ENCODE peak calls at places on chromosomes 13 and 19, in five cellular contexts. One of them, this sample, is unnamed.
A peak's percentile ranks its signal among the peaks of the same experiment; 100 is the strongest.

GRCh38 chr13:88895261-88895941 is 1224.2 kb downstream of the SLITRK5 start:
- DNase-seq in endothelial cell of umbilical vein: no peak
- DNase-seq in A549: no peak
- DNase-seq in K562: no peak
- DNase-seq in right lobe of liver: no peak
- DNase-seq in this sample: no peak

GRCh38 chr19:14369399-14370168 is 11.7 kb upstream of the ADGRE5 start:
- DNase-seq in endothelial cell of umbilical vein: no peak
- DNase-seq in A549: no peak
- DNase-seq in K562: peak; percentile 30
- DNase-seq in right lobe of liver: no peak
- DNase-seq in this sample: no peak

GRCh38 chr19:14073925-14074838 is 1.6 kb downstream of the MISP3 start:
- DNase-seq in endothelial cell of umbilical vein: peak; percentile 26
- DNase-seq in A549: no peak
- DNase-seq in K562: peak; percentile 61
- DNase-seq in right lobe of liver: no peak
- DNase-seq in this sample: peak; percentile 36

GRCh38 chr19:6822311-6822670 is 49.8 kb downstream of the VAV1 start:
- DNase-seq in endothelial cell of umbilical vein: no peak
- DNase-seq in A549: no peak
- DNase-seq in K562: no peak
- DNase-seq in right lobe of liver: no peak
- DNase-seq in this sample: no peak

GRCh38 chr19:10270180-10270615 is 722 bp upstream of the ICAM1 start:
- DNase-seq in endothelial cell of umbilical vein: no peak
- DNase-seq in A549: no peak
- DNase-seq in K562: peak; percentile 48
- DNase-seq in right lobe of liver: peak; percentile 89
- DNase-seq in this sample: peak; percentile 87

GRCh38 chr19:56987184-56987583 is 132.6 kb upstream of the USP29 start:
- DNase-seq in endothelial cell of umbilical vein: no peak
- DNase-seq in A549: no peak
- DNase-seq in K562: no peak
- DNase-seq in right lobe of liver: no peak
- DNase-seq in this sample: no peak

GRCh38 chr19:1094655-1094977 is 559 bp downstream of the POLR2E start:
- DNase-seq in endothelial cell of umbilical vein: no peak
- DNase-seq in A549: no peak
- DNase-seq in K562: no peak
- DNase-seq in right lobe of liver: peak; percentile 34
- DNase-seq in this sample: no peak

GRCh38 chr13:33186851-33187250 is 98.7 kb downstream of the STARD13 start:
- DNase-seq in endothelial cell of umbilical vein: peak; percentile 89
- DNase-seq in A549: no peak
- DNase-seq in K562: no peak
- DNase-seq in right lobe of liver: no peak
- DNase-seq in this sample: no peak

GRCh38 chr13:26300140-26300539 is 46.2 kb downstream of the CDK8 start:
- DNase-seq in endothelial cell of umbilical vein: peak; percentile 15
- DNase-seq in A549: peak; percentile 7
- DNase-seq in K562: peak; percentile 6
- DNase-seq in right lobe of liver: no peak
- DNase-seq in this sample: no peak

GRCh38 chr19:35902870-35903475 is 644 bp downstream of the HCST start:
- DNase-seq in endothelial cell of umbilical vein: no peak
- DNase-seq in A549: no peak
- DNase-seq in K562: no peak
- DNase-seq in right lobe of liver: no peak
- DNase-seq in this sample: no peak

GRCh38 chr19:35904312-35905068 is 2.2 kb downstream of the HCST start:
- DNase-seq in endothelial cell of umbilical vein: no peak
- DNase-seq in A549: no peak
- DNase-seq in K562: no peak
- DNase-seq in right lobe of liver: no peak
- DNase-seq in this sample: no peak

GRCh38 chr19:35901854-35902661 is at the start of gene HCST:
- DNase-seq in endothelial cell of umbilical vein: no peak
- DNase-seq in A549: no peak
- DNase-seq in K562: no peak
- DNase-seq in right lobe of liver: no peak
- DNase-seq in this sample: peak; percentile 39

GRCh38 chr19:35905178-35905727 is 2.8 kb downstream of the TYROBP start:
- DNase-seq in endothelial cell of umbilical vein: no peak
- DNase-seq in A549: no peak
- DNase-seq in K562: no peak
- DNase-seq in right lobe of liver: no peak
- DNase-seq in this sample: no peak

GRCh38 chr19:35903550-35904179 is 1.3 kb downstream of the HCST start:
- DNase-seq in endothelial cell of umbilical vein: no peak
- DNase-seq in A549: peak; percentile 68
- DNase-seq in K562: peak; percentile 80
- DNase-seq in right lobe of liver: peak; percentile 82
- DNase-seq in this sample: peak; percentile 92
- TF ChIP-seq POLR2A in endothelial cell of umbilical vein: no peak
- TF ChIP-seq POLR2A in A549: peak; percentile 45
- TF ChIP-seq POLR2A in K562: peak; percentile 47
- TF ChIP-seq POLR2A in right lobe of liver: peak; percentile 51
- TF ChIP-seq POLR2A in this sample: no peak

DNA sequence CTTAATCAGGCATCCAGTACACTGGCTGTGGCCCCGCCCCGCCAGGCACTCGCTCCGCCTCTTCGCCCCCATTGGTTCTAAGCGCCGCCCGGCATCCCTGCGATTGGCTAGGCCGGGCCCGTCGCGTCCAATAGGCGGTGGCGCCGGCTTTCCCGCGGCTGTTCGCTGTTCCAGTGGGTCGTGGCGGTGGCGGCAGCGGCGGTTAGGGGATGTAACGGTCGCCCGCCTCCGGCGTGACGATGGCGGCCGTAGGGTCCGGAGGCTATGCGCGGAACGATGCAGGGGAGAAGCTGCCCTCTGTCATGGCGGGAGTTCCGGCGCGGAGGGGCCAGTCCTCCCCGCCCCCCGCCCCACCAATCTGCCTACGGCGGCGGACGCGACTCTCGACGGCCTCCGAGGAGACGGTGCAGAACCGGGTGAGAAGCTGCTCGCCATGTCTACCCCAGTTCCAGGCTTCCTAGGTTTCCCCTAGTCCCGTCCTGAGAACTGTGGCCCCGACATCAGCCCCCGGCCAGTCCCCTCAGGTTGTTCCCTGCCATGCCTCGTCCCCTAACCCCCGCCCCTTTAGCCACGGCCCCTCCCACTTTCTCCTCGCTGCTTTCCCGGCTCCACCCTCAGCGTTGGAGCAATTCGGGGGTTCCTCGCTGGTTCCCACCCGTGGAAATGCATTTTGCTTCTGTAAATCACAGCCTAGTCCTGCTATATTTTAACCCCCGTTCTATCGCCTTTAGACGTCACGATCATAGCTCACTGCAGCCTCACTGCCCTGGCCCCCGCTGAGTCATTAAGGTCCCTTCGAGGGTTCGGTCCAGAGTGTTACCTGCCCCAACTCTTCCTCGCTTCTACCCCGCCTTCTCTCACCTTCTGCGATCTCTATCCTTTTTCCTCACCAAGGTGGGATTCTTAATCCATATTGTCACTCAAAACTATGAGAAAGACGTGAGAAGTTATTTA is at the start of gene WDR62:
- DNase-seq in endothelial cell of umbilical vein: no peak
- DNase-seq in A549: peak; percentile 98
- DNase-seq in K562: peak; percentile 99
- DNase-seq in right lobe of liver: peak; percentile 96
- DNase-seq in this sample: peak; percentile 97
- H3K4me1 ChIP-seq in endothelial cell of umbilical vein: peaks cover 16% of the 10 kb centered on the region
- H3K4me1 ChIP-seq in A549: peaks cover 22% of the 10 kb centered on the region
- H3K4me1 ChIP-seq in K562: peaks cover 26% of the 10 kb centered on the region
- H3K4me1 ChIP-seq in right lobe of liver: no peaks in the 10 kb centered on the region
- H3K4me1 ChIP-seq in this sample: peaks cover 18% of the 10 kb centered on the region

GRCh38 chr13:76808927-76809326 is 77.3 kb downstream of the KCTD12 start:
- DNase-seq in endothelial cell of umbilical vein: peak; percentile 92
- DNase-seq in A549: no peak
- DNase-seq in K562: no peak
- DNase-seq in right lobe of liver: no peak
- DNase-seq in this sample: no peak
- TF ChIP-seq POLR2A in endothelial cell of umbilical vein: no peak
- TF ChIP-seq POLR2A in A549: no peak
- TF ChIP-seq POLR2A in K562: no peak
- TF ChIP-seq POLR2A in right lobe of liver: no peak
- TF ChIP-seq POLR2A in this sample: no peak

GRCh38 chr13:21037656-21038055 is 23.7 kb downstream of the LATS2 start:
- DNase-seq in endothelial cell of umbilical vein: no peak
- DNase-seq in A549: no peak
- DNase-seq in K562: no peak
- DNase-seq in right lobe of liver: no peak
- DNase-seq in this sample: no peak
- H3K4me1 ChIP-seq in endothelial cell of umbilical vein: peaks cover 85% of the 10 kb centered on the region
- H3K4me1 ChIP-seq in A549: peaks cover 24% of the 10 kb centered on the region
- H3K4me1 ChIP-seq in K562: peaks cover 3% of the 10 kb centered on the region
- H3K4me1 ChIP-seq in right lobe of liver: no peaks in the 10 kb centered on the region
- H3K4me1 ChIP-seq in this sample: peaks cover 84% of the 10 kb centered on the region

GRCh38 chr13:46170687-46171086 is 11.3 kb downstream of the LCP1 start:
- DNase-seq in endothelial cell of umbilical vein: no peak
- DNase-seq in A549: no peak
- DNase-seq in K562: no peak
- DNase-seq in right lobe of liver: no peak
- DNase-seq in this sample: no peak

GRCh38 chr13:46171739-46172138 is 10.2 kb downstream of the LCP1 start:
- DNase-seq in endothelial cell of umbilical vein: no peak
- DNase-seq in A549: no peak
- DNase-seq in K562: no peak
- DNase-seq in right lobe of liver: no peak
- DNase-seq in this sample: no peak

GRCh38 chr13:46170268-46170667 is 11.7 kb downstream of the LCP1 start:
- DNase-seq in endothelial cell of umbilical vein: no peak
- DNase-seq in A549: no peak
- DNase-seq in K562: no peak
- DNase-seq in right lobe of liver: no peak
- DNase-seq in this sample: no peak

GRCh38 chr13:46172531-46172991 is 9.4 kb downstream of the LCP1 start:
- DNase-seq in endothelial cell of umbilical vein: no peak
- DNase-seq in A549: no peak
- DNase-seq in K562: no peak
- DNase-seq in right lobe of liver: no peak
- DNase-seq in this sample: no peak

DNA sequence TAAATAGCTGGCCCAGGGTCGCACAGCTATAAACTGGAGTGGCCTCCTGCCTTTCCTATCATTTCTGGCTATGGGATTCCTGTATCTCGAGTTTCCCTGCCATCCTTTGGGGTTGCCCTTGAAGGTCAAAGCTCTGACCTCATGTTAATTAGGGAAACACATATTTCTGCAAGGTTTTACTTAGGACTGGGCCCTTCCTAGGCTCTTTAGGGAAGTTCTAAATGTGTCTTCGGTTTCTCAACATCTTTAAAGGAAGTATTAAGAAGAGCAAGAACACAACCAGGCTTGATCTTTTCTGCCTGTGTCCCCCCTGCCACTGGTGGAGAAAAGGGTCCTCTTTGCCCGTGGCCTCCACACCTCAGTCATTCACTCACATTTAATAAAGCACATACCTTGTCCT is 10.8 kb downstream of the LCP1 start:
- DNase-seq in endothelial cell of umbilical vein: no peak
- DNase-seq in A549: no peak
- DNase-seq in K562: no peak
- DNase-seq in right lobe of liver: no peak
- DNase-seq in this sample: no peak
- TF ChIP-seq POLR2A in endothelial cell of umbilical vein: no peak
- TF ChIP-seq POLR2A in A549: no peak
- TF ChIP-seq POLR2A in K562: no peak
- TF ChIP-seq POLR2A in right lobe of liver: no peak
- TF ChIP-seq POLR2A in this sample: no peak

GRCh38 chr19:39008137-39008536 is 24.2 kb downstream of the FBXO27 start:
- DNase-seq in endothelial cell of umbilical vein: no peak
- DNase-seq in A549: no peak
- DNase-seq in K562: no peak
- DNase-seq in right lobe of liver: no peak
- DNase-seq in this sample: no peak

GRCh38 chr19:39017646-39018045 is 14.7 kb downstream of the FBXO27 start:
- DNase-seq in endothelial cell of umbilical vein: no peak
- DNase-seq in A549: no peak
- DNase-seq in K562: no peak
- DNase-seq in right lobe of liver: no peak
- DNase-seq in this sample: no peak

GRCh38 chr19:39009001-39009400 is 23.3 kb downstream of the FBXO27 start:
- DNase-seq in endothelial cell of umbilical vein: no peak
- DNase-seq in A549: no peak
- DNase-seq in K562: no peak
- DNase-seq in right lobe of liver: no peak
- DNase-seq in this sample: no peak

DNA sequence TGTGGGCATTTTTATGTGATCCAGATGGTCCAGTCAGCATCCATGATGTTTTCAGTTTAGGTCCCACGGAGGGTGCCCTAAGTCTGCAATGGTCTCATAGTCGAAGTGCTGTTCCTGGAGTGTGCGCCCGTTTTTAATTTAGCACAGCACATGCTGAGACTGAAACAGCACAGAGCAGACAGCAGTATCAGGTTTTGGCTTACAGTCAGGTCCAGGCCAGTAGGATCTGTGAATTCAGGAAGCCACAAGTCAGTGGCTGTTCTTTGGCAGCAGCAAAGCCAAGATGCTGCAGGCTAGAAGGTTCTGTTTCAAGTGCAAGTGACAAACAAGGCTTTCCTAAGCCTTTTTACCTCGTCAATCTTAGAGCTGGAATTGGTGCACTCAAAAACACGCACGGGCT is 18.3 kb downstream of the FBXO27 start:
- DNase-seq in endothelial cell of umbilical vein: no peak
- DNase-seq in A549: no peak
- DNase-seq in K562: no peak
- DNase-seq in right lobe of liver: no peak
- DNase-seq in this sample: no peak
- H3K4me1 ChIP-seq in endothelial cell of umbilical vein: no peaks in the 10 kb centered on the region
- H3K4me1 ChIP-seq in A549: no peaks in the 10 kb centered on the region
- H3K4me1 ChIP-seq in K562: no peaks in the 10 kb centered on the region
- H3K4me1 ChIP-seq in right lobe of liver: no peaks in the 10 kb centered on the region
- H3K4me1 ChIP-seq in this sample: no peaks in the 10 kb centered on the region

DNA sequence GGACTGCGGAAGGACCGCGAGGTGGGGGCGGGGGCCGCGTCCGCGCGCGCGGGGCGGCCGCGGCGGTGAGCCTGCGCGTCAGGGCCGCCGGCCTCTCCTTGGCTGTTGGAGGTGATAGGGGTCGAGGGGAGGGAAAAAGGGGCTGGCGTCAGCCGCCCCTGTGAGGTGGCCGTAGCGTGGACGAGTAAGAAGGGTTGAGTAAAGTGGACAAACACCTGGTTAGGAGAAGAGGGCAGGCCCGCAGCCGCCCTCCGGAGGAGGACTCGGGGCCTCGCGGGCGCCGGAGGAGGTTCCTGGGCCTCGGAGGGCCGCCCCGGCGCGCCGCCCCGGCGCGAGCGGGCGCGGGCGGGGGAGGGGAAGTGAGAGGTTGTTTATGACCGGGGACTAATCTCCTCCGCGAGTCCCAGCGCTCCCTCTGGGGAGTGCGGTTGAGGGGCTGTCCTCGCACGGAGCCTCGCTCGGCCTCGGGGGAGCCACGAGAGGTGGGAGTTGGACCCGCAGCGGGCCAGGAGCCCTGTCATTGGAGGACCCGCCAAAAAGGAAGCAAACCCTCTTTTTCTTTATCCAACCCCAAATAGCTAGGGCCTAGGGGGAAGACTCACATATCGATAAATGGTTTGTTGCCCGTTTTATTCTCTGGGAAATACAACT is 597 bp upstream of the INTS6 start:
- DNase-seq in endothelial cell of umbilical vein: no peak
- DNase-seq in A549: no peak
- DNase-seq in K562: peak; percentile 74
- DNase-seq in right lobe of liver: no peak
- DNase-seq in this sample: peak; percentile 86
- TF ChIP-seq POLR2A in endothelial cell of umbilical vein: no peak
- TF ChIP-seq POLR2A in A549: peak; percentile 39
- TF ChIP-seq POLR2A in K562: peak; percentile 57
- TF ChIP-seq POLR2A in right lobe of liver: peak; percentile 85
- TF ChIP-seq POLR2A in this sample: peak; percentile 67

This sample was measured in heart left ventricle.